ENCODE peak calls at places on chromosomes 13 and 19, in seven cellular contexts. X is suprapubic skin, B is esophagus muscularis mucosa, W is breast epithelium, K is transverse colon, G is sigmoid colon, R is H1. O is an unnamed sample. For H3K9me3, the result is how much of the 10 kb centered on the place peaks cover.

GRCh38 chr19:32380269-32380668 is 25.3 kb upstream of the DPY19L3 start:
- DNase-seq in X (no peak), B (no peak), W (no peak), K (no peak), G (no peak), R (no peak), O (no peak)

GRCh38 chr13:28031220-28031903 is 42.9 kb upstream of the URAD start:
- DNase-seq in X (no peak), B (no peak), W (peak), K (peak), G (peak), R (no peak), O (no peak)

GRCh38 chr19:40006273-40006691 is 9.4 kb downstream of the ZNF546 start:
- DNase-seq in X (no peak), B (no peak), W (no peak), K (no peak), G (no peak), R (no peak), O (no peak)

GRCh38 chr13:83827338-83827737 is 54.9 kb downstream of the SLITRK1 start:
- DNase-seq in X (no peak), B (no peak), W (no peak), K (no peak), G (no peak), R (no peak), O (no peak)

GRCh38 chr13:39317284-39317683 is 279.0 kb downstream of the NHLRC3 start:
- DNase-seq in X (no peak), B (no peak), W (no peak), K (peak), G (peak), R (no peak), O (no peak)

GRCh38 chr13:101522607-101523006 is 70.1 kb downstream of the ITGBL1 start:
- DNase-seq in X (no peak), B (no peak), W (peak), K (no peak), G (no peak), R (no peak), O (no peak)

GRCh38 chr13:110551284-110551683 is 10.2 kb downstream of the RAB20 start:
- DNase-seq in X (no peak), B (no peak), W (no peak), K (no peak), G (no peak), R (no peak), O (no peak)

GRCh38 chr13:114128348-114128623 is 4.1 kb downstream of the RASA3 start:
- DNase-seq in X (no peak), B (no peak), W (no peak), K (no peak), G (no peak), R (no peak), O (no peak)

GRCh38 chr13:34179481-34179880 is 361.5 kb downstream of the RFC3 start:
- DNase-seq in X (no peak), B (no peak), W (no peak), K (no peak), G (no peak), R (no peak), O (no peak)

GRCh38 chr13:77696006-77696862 is 1.3 kb upstream of the SLAIN1 start:
- DNase-seq in X (no peak), B (no peak), W (no peak), K (no peak), G (no peak), R (no peak), O (no peak)

GRCh38 chr13:29935309-29935981 is 85.0 kb upstream of the UBL3 start:
- DNase-seq in X (no peak), B (no peak), W (no peak), K (peak), G (no peak), R (no peak), O (no peak)

GRCh38 chr19:38429055-38429810 is 3.2 kb upstream of the RASGRP4 start:
- DNase-seq in X (no peak), B (no peak), W (no peak), K (no peak), G (no peak), R (no peak), O (no peak)

DNA sequence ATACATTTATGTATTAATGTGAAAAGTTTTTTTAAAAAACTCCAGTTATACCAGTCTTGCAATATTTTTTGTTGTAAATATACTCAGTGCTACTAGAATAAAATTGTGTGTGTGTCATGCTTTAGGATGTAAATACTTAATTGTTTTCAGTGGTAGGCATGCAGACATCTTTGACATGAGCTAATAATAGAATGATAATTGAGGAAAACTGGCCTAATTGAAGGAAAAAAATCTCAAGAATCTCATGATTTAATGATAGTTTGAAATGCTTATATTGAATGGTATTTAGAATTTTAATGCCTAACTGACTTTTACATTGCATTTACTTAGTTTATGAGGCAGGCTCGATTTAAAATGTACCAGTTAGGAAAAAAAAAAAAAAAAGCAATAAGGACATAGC is 3.2 kb upstream of the MAB21L1 start:
- DNase-seq in X (no peak), B (no peak), W (no peak), K (no peak), G (no peak), R (no peak), O (no peak)
- TF ChIP-seq POLR2AphosphoS5 in X (no peak), B (no peak), W (no peak), K (no peak), G (no peak), R (no peak), O (no peak)

GRCh38 chr19:45556835-45557234 is 27.8 kb downstream of the OPA3 start:
- DNase-seq in X (no peak), B (no peak), W (no peak), K (no peak), G (no peak), R (no peak), O (no peak)
- H3K9me3 ChIP-seq in X (under half), B (under half), W (under half), K (under half), G (under half), R (under half), O (under half)

DNA sequence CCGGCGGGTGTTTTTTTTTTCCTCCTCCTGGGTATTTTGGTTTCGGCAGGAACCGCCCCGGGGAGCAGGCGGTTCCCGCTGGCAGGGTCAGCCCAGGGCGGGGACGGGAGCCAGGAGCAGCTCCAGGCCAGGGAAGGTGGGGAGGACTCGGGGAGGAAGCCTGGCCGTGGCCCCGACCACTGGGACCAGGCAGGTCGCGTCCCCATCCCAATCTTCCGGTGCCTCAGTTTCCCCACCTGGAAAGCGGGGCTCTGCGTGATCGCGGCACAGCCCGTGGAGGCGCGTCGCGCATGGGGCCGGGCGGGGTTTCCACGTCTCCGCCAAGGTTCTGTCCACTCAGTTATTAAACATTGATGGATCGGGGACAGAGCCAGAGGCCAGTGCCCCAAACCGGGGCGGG is 34.8 kb downstream of the IL12RB1 start:
- DNase-seq in X (no peak), B (no peak), W (no peak), K (no peak), G (peak), R (no peak), O (no peak)
- TF ChIP-seq POLR2A in X (no peak), B (no peak), W (no peak), K (no peak), G (no peak), R (no peak), O (no peak)

DNA sequence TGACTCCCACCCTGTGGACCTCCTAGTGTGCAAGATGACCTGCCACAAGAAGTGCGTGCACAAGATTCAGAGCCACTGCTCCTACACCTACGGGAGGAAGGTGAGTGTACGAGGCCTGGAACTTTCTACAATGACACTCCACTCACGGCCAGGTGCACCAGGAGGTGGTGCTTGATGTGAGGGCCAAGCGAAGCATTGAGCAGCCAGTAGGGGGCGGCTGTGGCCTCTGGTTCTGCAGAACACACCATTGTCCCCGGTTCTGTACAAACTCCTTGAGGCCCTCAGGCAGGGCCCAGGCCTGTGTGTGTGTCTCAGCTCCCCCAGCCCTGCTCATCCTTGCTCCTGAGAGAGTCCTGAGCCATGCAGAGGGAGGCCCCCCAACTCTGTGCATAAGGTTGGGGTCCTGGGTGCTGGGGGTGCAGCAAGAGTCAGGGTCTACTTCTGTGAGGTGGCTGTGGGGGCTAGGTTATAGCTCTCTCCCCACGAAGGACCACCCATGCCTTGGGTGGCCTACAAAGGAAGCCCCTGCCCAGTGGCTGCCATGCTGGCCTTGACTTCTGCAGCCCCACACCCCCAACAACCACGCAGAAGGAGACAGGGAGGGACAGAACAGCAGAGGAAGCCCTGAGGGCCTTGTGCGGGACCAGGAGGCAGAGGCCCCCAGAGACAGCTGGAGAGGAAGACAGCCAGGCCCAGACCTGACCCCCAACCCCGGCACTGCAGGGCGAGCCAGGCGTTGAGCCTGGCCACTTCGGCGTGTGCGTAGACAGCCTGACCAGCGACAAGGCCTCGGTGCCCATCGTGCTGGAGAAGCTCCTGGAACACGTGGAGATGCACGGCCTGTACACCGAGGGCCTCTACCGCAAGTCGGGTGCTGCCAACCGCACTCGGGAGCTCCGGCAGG is 9.7 kb upstream of the USE1 start:
- DNase-seq in X (no peak), B (no peak), W (peak), K (peak), G (peak), R (peak), O (peak)
- TF ChIP-seq POLR2AphosphoS5 in X (no peak), B (no peak), W (no peak), K (no peak), G (no peak), R (no peak), O (peak)

GRCh38 chr13:24764276-24764630 is 284 bp downstream of the RNF17 start:
- DNase-seq in X (no peak), B (no peak), W (no peak), K (no peak), G (peak), R (no peak), O (no peak)
- H3K9me3 ChIP-seq in X (under half), B (under half), W (under half), K (under half), G (under half), R (under half), O (under half)

O was measured in prostate gland.